ENCODE peak calls at places on chromosomes 11 and 22, in nine cellular contexts. One of them, this sample, is unnamed.

GRCh38 chr22:47588583-47588970 is 826.1 kb downstream of the TBC1D22A start:
- DNase-seq in colonic mucosa: no peak
- DNase-seq in tibial nerve: no peak
- DNase-seq in cardiac muscle cell: no peak
- DNase-seq in neuronal stem cell: no peak
- DNase-seq in heart right ventricle: no peak
- DNase-seq in kidney: no peak
- DNase-seq in lung: no peak
- DNase-seq in pancreas: no peak
- DNase-seq in this sample: peak; percentile 13

GRCh38 chr11:100687630-100688395 is 725 bp downstream of the ARHGAP42 start:
- DNase-seq in colonic mucosa: peak; percentile 71
- DNase-seq in tibial nerve: peak; percentile 45
- DNase-seq in cardiac muscle cell: peak; percentile 86
- DNase-seq in neuronal stem cell: peak; percentile 70
- DNase-seq in heart right ventricle: peak; percentile 29
- DNase-seq in kidney: peak; percentile 75
- DNase-seq in lung: peak; percentile 44
- DNase-seq in pancreas: peak; percentile 37
- DNase-seq in this sample: peak; percentile 58

GRCh38 chr11:125094731-125095130 is 16.7 kb downstream of the TMEM218 start:
- DNase-seq in colonic mucosa: no peak
- DNase-seq in tibial nerve: no peak
- DNase-seq in cardiac muscle cell: no peak
- DNase-seq in neuronal stem cell: no peak
- DNase-seq in heart right ventricle: no peak
- DNase-seq in kidney: no peak
- DNase-seq in lung: no peak
- DNase-seq in pancreas: no peak
- DNase-seq in this sample: no peak

GRCh38 chr11:60345489-60345888 is 18.4 kb downstream of the MS4A6E start:
- DNase-seq in colonic mucosa: no peak
- DNase-seq in tibial nerve: no peak
- DNase-seq in cardiac muscle cell: peak; percentile 3
- DNase-seq in neuronal stem cell: no peak
- DNase-seq in heart right ventricle: peak; percentile 13
- DNase-seq in kidney: no peak
- DNase-seq in lung: no peak
- DNase-seq in pancreas: peak; percentile 31
- DNase-seq in this sample: peak; percentile 59

GRCh38 chr22:19764050-19764593 is 3.5 kb downstream of the TBX1 start:
- DNase-seq in colonic mucosa: no peak
- DNase-seq in tibial nerve: no peak
- DNase-seq in cardiac muscle cell: no peak
- DNase-seq in neuronal stem cell: no peak
- DNase-seq in heart right ventricle: no peak
- DNase-seq in kidney: no peak
- DNase-seq in lung: no peak
- DNase-seq in pancreas: no peak
- DNase-seq in this sample: no peak

GRCh38 chr22:29768052-29768680 is 997 bp downstream of the UQCR10 start:
- DNase-seq in colonic mucosa: no peak
- DNase-seq in tibial nerve: no peak
- DNase-seq in cardiac muscle cell: no peak
- DNase-seq in neuronal stem cell: no peak
- DNase-seq in heart right ventricle: no peak
- DNase-seq in kidney: no peak
- DNase-seq in lung: no peak
- DNase-seq in pancreas: no peak
- DNase-seq in this sample: no peak

GRCh38 chr11:120061761-120062560 is 76.0 kb downstream of the TRIM29 start:
- DNase-seq in colonic mucosa: no peak
- DNase-seq in tibial nerve: no peak
- DNase-seq in cardiac muscle cell: peak; percentile 24
- DNase-seq in neuronal stem cell: peak; percentile 78
- DNase-seq in heart right ventricle: no peak
- DNase-seq in kidney: no peak
- DNase-seq in lung: no peak
- DNase-seq in pancreas: no peak
- DNase-seq in this sample: no peak

GRCh38 chr11:116691779-116692178 is 81.0 kb downstream of the BUD13 start:
- DNase-seq in colonic mucosa: peak; percentile 46
- DNase-seq in tibial nerve: peak; percentile 36
- DNase-seq in cardiac muscle cell: peak; percentile 35
- DNase-seq in neuronal stem cell: peak; percentile 56
- DNase-seq in heart right ventricle: peak; percentile 25
- DNase-seq in kidney: no peak
- DNase-seq in lung: peak; percentile 50
- DNase-seq in pancreas: no peak
- DNase-seq in this sample: peak; percentile 78

GRCh38 chr22:35541254-35541748 is 670 bp downstream of the RASD2 start:
- DNase-seq in colonic mucosa: no peak
- DNase-seq in tibial nerve: no peak
- DNase-seq in cardiac muscle cell: no peak
- DNase-seq in neuronal stem cell: no peak
- DNase-seq in heart right ventricle: no peak
- DNase-seq in kidney: no peak
- DNase-seq in lung: no peak
- DNase-seq in pancreas: no peak
- DNase-seq in this sample: no peak

GRCh38 chr11:86403458-86403857 is 28.8 kb downstream of the CCDC81 start:
- DNase-seq in colonic mucosa: no peak
- DNase-seq in tibial nerve: no peak
- DNase-seq in cardiac muscle cell: no peak
- DNase-seq in neuronal stem cell: no peak
- DNase-seq in heart right ventricle: no peak
- DNase-seq in kidney: no peak
- DNase-seq in lung: no peak
- DNase-seq in pancreas: no peak
- DNase-seq in this sample: no peak

GRCh38 chr22:37196539-37197450 is 8.7 kb upstream of the C1QTNF6 start:
- DNase-seq in colonic mucosa: peak; percentile 93
- DNase-seq in tibial nerve: peak; percentile 76
- DNase-seq in cardiac muscle cell: peak; percentile 94
- DNase-seq in neuronal stem cell: no peak
- DNase-seq in heart right ventricle: peak; percentile 92
- DNase-seq in kidney: peak; percentile 96
- DNase-seq in lung: peak; percentile 84
- DNase-seq in pancreas: peak; percentile 79
- DNase-seq in this sample: peak; percentile 94

GRCh38 chr11:125081098-125081798 is 18.1 kb downstream of the SLC37A2 start:
- DNase-seq in colonic mucosa: no peak
- DNase-seq in tibial nerve: no peak
- DNase-seq in cardiac muscle cell: no peak
- DNase-seq in neuronal stem cell: no peak
- DNase-seq in heart right ventricle: no peak
- DNase-seq in kidney: no peak
- DNase-seq in lung: no peak
- DNase-seq in pancreas: no peak
- DNase-seq in this sample: no peak

GRCh38 chr11:75722669-75723042 is 5.0 kb downstream of the MOGAT2 start:
- DNase-seq in colonic mucosa: no peak
- DNase-seq in tibial nerve: no peak
- DNase-seq in cardiac muscle cell: no peak
- DNase-seq in neuronal stem cell: no peak
- DNase-seq in heart right ventricle: no peak
- DNase-seq in kidney: no peak
- DNase-seq in lung: no peak
- DNase-seq in pancreas: no peak
- DNase-seq in this sample: no peak

GRCh38 chr11:103529217-103529684 is 420.0 kb downstream of the DYNC2H1 start:
- DNase-seq in colonic mucosa: no peak
- DNase-seq in tibial nerve: no peak
- DNase-seq in cardiac muscle cell: peak; percentile 43
- DNase-seq in neuronal stem cell: no peak
- DNase-seq in heart right ventricle: no peak
- DNase-seq in kidney: no peak
- DNase-seq in lung: no peak
- DNase-seq in pancreas: no peak
- DNase-seq in this sample: no peak

GRCh38 chr22:36379593-36380361 is 8.0 kb downstream of the MYH9 start:
- DNase-seq in colonic mucosa: no peak
- DNase-seq in tibial nerve: no peak
- DNase-seq in cardiac muscle cell: no peak
- DNase-seq in neuronal stem cell: no peak
- DNase-seq in heart right ventricle: no peak
- DNase-seq in kidney: no peak
- DNase-seq in lung: no peak
- DNase-seq in pancreas: no peak
- DNase-seq in this sample: peak; percentile 88

GRCh38 chr11:61717286-61718033 is 35.0 kb upstream of the MYRF start:
- DNase-seq in colonic mucosa: no peak
- DNase-seq in tibial nerve: no peak
- DNase-seq in cardiac muscle cell: no peak
- DNase-seq in neuronal stem cell: no peak
- DNase-seq in heart right ventricle: no peak
- DNase-seq in kidney: no peak
- DNase-seq in lung: no peak
- DNase-seq in pancreas: no peak
- DNase-seq in this sample: no peak

GRCh38 chr11:61718613-61719302 is 33.7 kb upstream of the MYRF start:
- DNase-seq in colonic mucosa: no peak
- DNase-seq in tibial nerve: no peak
- DNase-seq in cardiac muscle cell: peak; percentile 79
- DNase-seq in neuronal stem cell: peak; percentile 71
- DNase-seq in heart right ventricle: no peak
- DNase-seq in kidney: no peak
- DNase-seq in lung: no peak
- DNase-seq in pancreas: no peak
- DNase-seq in this sample: peak; percentile 83

GRCh38 chr11:61719968-61720367 is 32.5 kb upstream of the MYRF start:
- DNase-seq in colonic mucosa: no peak
- DNase-seq in tibial nerve: no peak
- DNase-seq in cardiac muscle cell: no peak
- DNase-seq in neuronal stem cell: no peak
- DNase-seq in heart right ventricle: no peak
- DNase-seq in kidney: no peak
- DNase-seq in lung: no peak
- DNase-seq in pancreas: no peak
- DNase-seq in this sample: no peak

GRCh38 chr11:61716478-61717285 is 35.8 kb upstream of the MYRF start:
- DNase-seq in colonic mucosa: no peak
- DNase-seq in tibial nerve: no peak
- DNase-seq in cardiac muscle cell: no peak
- DNase-seq in neuronal stem cell: no peak
- DNase-seq in heart right ventricle: no peak
- DNase-seq in kidney: no peak
- DNase-seq in lung: no peak
- DNase-seq in pancreas: no peak
- DNase-seq in this sample: no peak

DNA sequence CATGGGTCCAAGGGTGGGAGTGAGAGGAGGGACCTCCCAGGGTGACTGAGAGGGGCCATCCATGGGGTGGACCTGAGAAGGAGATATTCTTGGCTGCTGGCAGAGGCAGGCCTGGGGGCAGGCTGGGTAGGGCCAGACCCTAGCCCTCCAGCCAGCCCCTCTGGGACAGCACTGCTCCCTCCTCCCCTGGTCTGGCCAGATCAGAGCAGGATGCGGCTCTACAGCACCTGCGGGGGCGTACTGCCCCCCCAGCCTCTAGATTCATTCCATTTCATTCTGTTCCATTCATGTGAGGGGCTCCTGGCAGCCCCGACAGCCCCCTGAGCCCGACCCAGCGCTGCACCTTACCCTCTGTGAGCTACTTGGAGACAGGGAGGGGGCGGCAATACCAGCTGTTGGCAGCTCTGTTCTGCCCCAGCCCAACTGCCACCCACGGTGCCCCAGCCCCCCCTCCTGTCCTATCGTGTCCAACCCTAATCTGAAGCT is 34.3 kb upstream of the MYRF start:
- DNase-seq in colonic mucosa: no peak
- DNase-seq in tibial nerve: no peak
- DNase-seq in cardiac muscle cell: no peak
- DNase-seq in neuronal stem cell: no peak
- DNase-seq in heart right ventricle: no peak
- DNase-seq in kidney: no peak
- DNase-seq in lung: no peak
- DNase-seq in pancreas: no peak
- DNase-seq in this sample: no peak
- H3K27ac ChIP-seq in colonic mucosa: no peak overlapping the region
- H3K27ac ChIP-seq in tibial nerve: peak overlapping the region; percentile 32
- H3K27ac ChIP-seq in cardiac muscle cell: no peak overlapping the region
- H3K27ac ChIP-seq in neuronal stem cell: no peak overlapping the region
- H3K27ac ChIP-seq in heart right ventricle: peak overlapping the region; percentile 38
- H3K27ac ChIP-seq in kidney: no peak overlapping the region
- H3K27ac ChIP-seq in lung: no peak overlapping the region
- H3K27ac ChIP-seq in pancreas: no peak overlapping the region
- H3K27ac ChIP-seq in this sample: no peak overlapping the region

DNA sequence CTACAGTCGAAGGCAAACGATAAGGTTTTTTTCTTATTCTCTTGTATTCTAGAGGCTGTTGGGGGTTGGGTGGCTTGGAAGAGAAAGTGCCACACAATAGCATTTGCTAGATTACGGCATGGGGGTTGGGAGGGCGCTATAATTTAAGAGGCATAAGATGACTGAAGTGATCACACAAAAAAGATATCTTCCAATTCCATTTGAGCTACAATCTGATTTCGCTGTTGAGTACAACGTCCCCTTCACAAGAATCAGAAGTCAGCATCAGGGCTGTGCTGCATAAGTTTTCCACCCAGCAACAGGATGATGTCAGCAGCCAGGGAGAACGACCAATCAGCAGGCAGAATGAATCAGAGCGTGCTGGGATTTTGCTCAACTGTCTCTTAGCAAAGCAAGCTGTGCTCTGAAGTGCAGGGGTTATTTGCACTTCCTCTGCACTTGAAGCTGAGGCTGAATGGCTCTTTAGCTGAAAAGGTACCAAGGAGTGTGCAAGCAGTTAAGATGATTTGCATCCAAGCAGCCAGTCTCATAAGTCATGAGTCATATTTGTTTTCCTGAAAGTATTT is 23.2 kb upstream of the SESN3 start:
- DNase-seq in colonic mucosa: peak; percentile 85
- DNase-seq in tibial nerve: peak; percentile 84
- DNase-seq in cardiac muscle cell: peak; percentile 93
- DNase-seq in neuronal stem cell: peak; percentile 63
- DNase-seq in heart right ventricle: peak; percentile 42
- DNase-seq in kidney: peak; percentile 76
- DNase-seq in lung: peak; percentile 91
- DNase-seq in pancreas: peak; percentile 76
- DNase-seq in this sample: peak; percentile 86
- H3K4me1 ChIP-seq in colonic mucosa: peaks cover 4% of the 10 kb centered on the region
- H3K4me1 ChIP-seq in tibial nerve: peaks cover 20% of the 10 kb centered on the region
- H3K4me1 ChIP-seq in cardiac muscle cell: peaks cover 4% of the 10 kb centered on the region
- H3K4me1 ChIP-seq in neuronal stem cell: peaks cover 17% of the 10 kb centered on the region
- H3K4me1 ChIP-seq in heart right ventricle: peaks cover 10% of the 10 kb centered on the region
- H3K4me1 ChIP-seq in kidney: peaks cover 5% of the 10 kb centered on the region
- H3K4me1 ChIP-seq in lung: no peaks in the 10 kb centered on the region
- H3K4me1 ChIP-seq in pancreas: no peaks in the 10 kb centered on the region
- H3K4me1 ChIP-seq in this sample: no peaks in the 10 kb centered on the region

GRCh38 chr11:16924462-16924825 is 89.8 kb downstream of the PLEKHA7 start:
- DNase-seq in colonic mucosa: peak; percentile 25
- DNase-seq in tibial nerve: no peak
- DNase-seq in cardiac muscle cell: no peak
- DNase-seq in neuronal stem cell: no peak
- DNase-seq in heart right ventricle: no peak
- DNase-seq in kidney: no peak
- DNase-seq in lung: no peak
- DNase-seq in pancreas: no peak
- DNase-seq in this sample: no peak
- H3K4me3 ChIP-seq in colonic mucosa: peak overlapping the region; percentile 34
- H3K4me3 ChIP-seq in tibial nerve: peak overlapping the region; percentile 48
- H3K4me3 ChIP-seq in cardiac muscle cell: peak overlapping the region; percentile 78
- H3K4me3 ChIP-seq in neuronal stem cell: peak overlapping the region; percentile 45
- H3K4me3 ChIP-seq in heart right ventricle: peak overlapping the region; percentile 49
- H3K4me3 ChIP-seq in kidney: peak overlapping the region; percentile 55
- H3K4me3 ChIP-seq in lung: no peak overlapping the region
- H3K4me3 ChIP-seq in pancreas: peak overlapping the region; percentile 43
- H3K4me3 ChIP-seq in this sample: no peak overlapping the region

GRCh38 chr22:25702571-25703167 is 39.3 kb upstream of the MYO18B start:
- DNase-seq in colonic mucosa: no peak
- DNase-seq in tibial nerve: no peak
- DNase-seq in cardiac muscle cell: no peak
- DNase-seq in neuronal stem cell: no peak
- DNase-seq in heart right ventricle: no peak
- DNase-seq in kidney: no peak
- DNase-seq in lung: no peak
- DNase-seq in pancreas: no peak
- DNase-seq in this sample: no peak
- H3K27ac ChIP-seq in colonic mucosa: no peak overlapping the region
- H3K27ac ChIP-seq in tibial nerve: no peak overlapping the region
- H3K27ac ChIP-seq in cardiac muscle cell: no peak overlapping the region
- H3K27ac ChIP-seq in neuronal stem cell: no peak overlapping the region
- H3K27ac ChIP-seq in heart right ventricle: no peak overlapping the region
- H3K27ac ChIP-seq in kidney: no peak overlapping the region
- H3K27ac ChIP-seq in lung: no peak overlapping the region
- H3K27ac ChIP-seq in pancreas: no peak overlapping the region
- H3K27ac ChIP-seq in this sample: no peak overlapping the region